ENCODE peak calls at places on chromosomes 12 and 14, in six cellular contexts. X is fibroblast of mammary gland, D is psoas muscle, U is GM20000, H is activated B cell treated with CpG ODN at 0.5 μM for 24 hours, F is lower leg skin. S is an unnamed sample.

GRCh38 chr12:32897276-32897615 is 669 bp upstream of the PKP2 start:
- DNase-seq in X (no peak), D (no peak), F (no peak), U (no peak), H (no peak), S (no peak)

GRCh38 chr14:64725360-64725815 is 21.2 kb downstream of the PLEKHG3 start:
- DNase-seq in H (no peak), X (no peak), U (no peak), D (peak), F (no peak), S (no peak)

GRCh38 chr12:79635676-79636075 is 55.1 kb downstream of the PAWR start:
- DNase-seq in U (no peak), H (no peak), D (no peak), X (peak), F (peak), S (no peak)

GRCh38 chr14:86462193-86462592 is 932.2 kb downstream of the FLRT2 start:
- DNase-seq in U (no peak), H (no peak), X (peak), F (no peak), D (no peak), S (peak)

GRCh38 chr12:112314981-112315380 is 67.2 kb downstream of the HECTD4 start:
- DNase-seq in X (no peak), U (no peak), H (no peak), F (no peak), D (no peak), S (no peak)

GRCh38 chr14:85342858-85343607 is 186.9 kb upstream of the FLRT2 start:
- DNase-seq in U (no peak), F (no peak), D (no peak), X (peak), H (no peak), S (no peak)

GRCh38 chr14:81476816-81477215 is 56.8 kb downstream of the SEL1L start:
- DNase-seq in D (no peak), U (no peak), F (no peak), H (no peak), X (no peak), S (no peak)

GRCh38 chr14:67510121-67510520 is 21.6 kb upstream of the TMEM229B start:
- DNase-seq in H (no peak), D (no peak), F (no peak), X (peak), U (no peak), S (no peak)

GRCh38 chr12:104510145-104510872 is 53.6 kb downstream of the CHST11 start:
- DNase-seq in D (no peak), X (no peak), F (no peak), H (no peak), U (no peak), S (no peak)

GRCh38 chr12:57621497-57622292 is 10.5 kb downstream of the ARHGEF25 start:
- DNase-seq in D (peak), F (no peak), H (peak), X (peak), U (peak), S (peak)

GRCh38 chr12:54285150-54286041 is 4.9 kb downstream of the HNRNPA1 start:
- DNase-seq in X (no peak), H (no peak), U (no peak), D (no peak), F (no peak), S (no peak)
- TF ChIP-seq CTCF in X (peak), H (no peak), U (no peak), D (peak), F (no peak), S (no peak)

DNA sequence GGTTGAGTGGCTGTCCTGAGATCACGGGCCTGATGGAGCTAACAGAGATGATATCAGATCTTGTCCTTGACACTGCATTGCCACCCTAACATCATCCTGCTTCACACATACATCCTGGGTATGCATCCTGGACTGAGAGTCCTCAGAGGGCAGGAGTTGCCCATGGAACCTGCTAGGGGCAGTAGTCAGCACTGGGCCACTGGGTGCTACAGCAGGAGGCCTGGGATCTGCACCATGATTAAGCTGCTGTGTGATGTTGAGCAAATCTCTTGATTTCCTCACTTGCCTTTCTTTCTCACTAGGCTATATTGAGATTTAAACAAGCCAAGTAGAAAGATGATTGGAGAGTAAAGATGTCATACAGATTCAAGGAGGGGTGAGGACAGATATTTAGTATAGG is 22.1 kb upstream of the EIF4B start:
- DNase-seq in X (no peak), D (no peak), F (no peak), U (no peak), H (no peak), S (peak)
- TF ChIP-seq CTCF in X (no peak), D (no peak), F (no peak), U (no peak), H (no peak), S (no peak)

GRCh38 chr12:12070674-12071661 is at the start of gene BCL2L14:
- DNase-seq in U (peak), X (no peak), H (no peak), D (no peak), F (no peak), S (peak)

GRCh38 chr12:12070149-12070548 is 590 bp upstream of the BCL2L14 start:
- DNase-seq in H (no peak), X (no peak), U (no peak), D (no peak), F (no peak), S (no peak)

GRCh38 chr12:12072064-12072760 is 1.5 kb downstream of the BCL2L14 start:
- DNase-seq in X (no peak), D (no peak), H (no peak), U (peak), F (no peak), S (peak)
- TF ChIP-seq CTCF in X (no peak), D (no peak), H (no peak), U (no peak), F (no peak), S (no peak)

GRCh38 chr12:116144384-116144783 is 133.1 kb downstream of the MED13L start:
- DNase-seq in H (no peak), D (no peak), X (no peak), U (no peak), F (no peak), S (no peak)

GRCh38 chr12:116141110-116141832 is 136.2 kb downstream of the MED13L start:
- DNase-seq in D (no peak), X (no peak), U (no peak), H (no peak), F (no peak), S (no peak)

GRCh38 chr12:116141833-116142162 is 135.7 kb downstream of the MED13L start:
- DNase-seq in U (no peak), D (no peak), H (no peak), F (no peak), X (no peak), S (no peak)

GRCh38 chr12:116143883-116144266 is 133.6 kb downstream of the MED13L start:
- DNase-seq in H (no peak), F (no peak), D (no peak), X (peak), U (no peak), S (no peak)

DNA sequence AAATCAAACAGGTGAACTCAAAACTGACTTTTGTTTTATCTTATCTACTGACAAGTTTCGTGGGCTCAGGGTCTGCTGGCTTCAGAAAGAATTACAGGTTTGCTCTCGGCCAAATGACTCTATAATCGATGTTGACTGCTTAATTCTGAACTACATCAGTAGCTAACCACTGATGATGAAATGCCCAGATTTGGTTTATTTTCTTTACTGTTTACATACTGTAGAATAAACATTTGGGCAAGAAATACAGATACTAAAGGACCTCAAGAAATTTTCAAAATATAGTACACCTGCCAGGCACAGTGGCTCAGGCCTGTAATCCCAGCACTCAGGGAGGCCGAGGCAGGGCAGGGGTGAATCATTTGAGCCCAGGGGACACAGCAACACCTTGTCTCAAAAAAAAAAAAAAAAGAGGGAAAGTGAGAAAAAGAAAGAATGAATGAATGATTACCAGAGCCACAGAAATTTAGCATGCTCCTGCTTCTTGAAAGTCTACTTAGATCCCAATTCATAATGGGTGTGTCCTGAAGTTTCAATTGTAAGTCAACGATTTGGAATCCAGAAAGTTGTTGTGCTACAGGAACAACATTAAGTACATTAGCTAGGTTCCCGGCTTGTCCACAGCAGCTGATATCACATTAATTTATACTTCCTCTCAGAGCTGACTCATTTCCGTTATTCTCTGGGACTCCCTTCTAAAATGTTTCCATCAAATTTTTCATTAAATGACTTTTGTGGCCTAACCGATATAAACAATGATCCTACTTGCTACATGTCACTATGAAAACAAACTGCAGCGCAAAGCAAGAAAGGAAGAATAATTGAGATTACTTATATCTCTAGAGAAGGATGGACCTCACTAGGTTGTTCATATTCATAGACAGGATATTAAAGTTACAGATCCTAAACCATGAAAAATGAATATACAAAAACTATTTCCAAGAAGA is 134.3 kb downstream of the MED13L start:
- DNase-seq in D (no peak), H (no peak), X (peak), U (peak), F (no peak), S (no peak)
- TF ChIP-seq CTCF in D (no peak), H (no peak), X (no peak), U (no peak), F (no peak), S (no peak)

DNA sequence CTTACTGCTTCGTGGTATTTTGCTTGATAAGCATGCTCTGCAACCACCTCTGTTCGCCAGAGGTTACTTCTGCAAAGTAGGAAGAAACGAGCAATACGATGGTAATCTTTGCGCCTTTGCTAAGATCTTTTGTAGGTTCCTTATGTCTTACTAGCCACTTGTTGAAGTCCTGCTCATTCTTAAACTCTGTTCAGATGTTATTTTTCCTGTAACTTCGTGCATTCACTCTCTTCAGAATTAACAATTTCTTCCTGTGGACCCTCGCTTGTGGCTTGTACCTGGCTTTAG is 786 bp upstream of the M6PR start:
- DNase-seq in X (no peak), H (no peak), F (no peak), U (no peak), D (no peak), S (no peak)
- TF ChIP-seq CTCF in X (no peak), H (no peak), F (no peak), U (no peak), D (no peak), S (no peak)

GRCh38 chr12:122501489-122501989 is 807 bp upstream of the ZCCHC8 start:
- DNase-seq in F (no peak), H (no peak), X (no peak), U (peak), D (no peak), S (no peak)

GRCh38 chr12:122499991-122500684 is 594 bp downstream of the ZCCHC8 start:
- DNase-seq in H (no peak), U (peak), D (peak), F (peak), X (peak), S (peak)

GRCh38 chr12:122503783-122504590 is 3.3 kb upstream of the ZCCHC8 start:
- DNase-seq in F (no peak), U (no peak), X (no peak), H (no peak), D (no peak), S (no peak)

GRCh38 chr12:122503147-122503751 is 2.5 kb upstream of the ZCCHC8 start:
- DNase-seq in U (no peak), X (no peak), F (no peak), D (no peak), H (no peak), S (no peak)

DNA sequence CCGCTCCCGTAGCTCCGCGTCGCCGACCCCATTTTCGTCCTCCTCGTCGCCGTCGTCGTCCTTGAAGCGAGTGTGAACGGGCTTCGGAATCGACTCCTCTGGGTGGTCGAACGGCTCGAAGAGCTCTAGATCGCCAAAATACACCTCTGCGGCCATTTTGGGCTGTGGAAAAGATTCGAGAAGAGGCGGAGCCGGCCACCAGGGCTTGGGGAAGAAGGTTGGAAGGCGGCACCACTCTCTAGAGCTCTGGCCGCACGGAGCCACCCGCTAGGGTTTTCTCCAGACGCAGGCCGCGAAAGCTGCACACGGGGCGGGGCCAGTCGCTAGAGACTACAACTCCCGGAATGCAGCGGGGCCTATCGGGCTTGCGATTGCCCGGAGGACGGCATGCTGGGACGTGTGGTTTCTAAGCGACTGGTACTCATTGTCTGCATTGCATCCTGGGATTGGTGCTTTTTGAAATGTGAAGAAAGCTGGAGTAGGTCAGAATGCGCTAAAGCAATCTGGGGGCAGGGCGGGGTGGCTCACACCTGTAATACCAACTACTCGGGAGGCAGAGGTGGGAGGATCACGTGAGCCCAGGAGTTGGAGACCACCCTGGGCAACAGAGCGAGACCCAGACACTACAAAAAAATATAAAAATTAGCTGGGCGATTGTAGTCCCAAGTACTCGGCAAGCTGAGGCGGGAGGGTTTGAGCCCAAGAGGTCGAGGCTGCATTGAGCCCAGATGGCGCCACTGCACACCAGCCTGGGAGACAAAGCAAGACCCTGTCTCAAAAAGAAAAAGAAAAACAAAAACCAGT is at the start of gene ZCCHC8:
- DNase-seq in U (peak), D (peak), H (peak), X (peak), F (peak), S (peak)
- TF ChIP-seq CTCF in U (no peak), D (no peak), H (no peak), X (no peak), F (no peak), S (no peak)

GRCh38 chr12:39675263-39675662 is 55.7 kb upstream of the ABCD2 start:
- DNase-seq in F (no peak), X (no peak), U (no peak), D (no peak), H (no peak), S (no peak)
- TF ChIP-seq CTCF in F (no peak), X (no peak), U (no peak), D (no peak), H (no peak), S (no peak)

DNA sequence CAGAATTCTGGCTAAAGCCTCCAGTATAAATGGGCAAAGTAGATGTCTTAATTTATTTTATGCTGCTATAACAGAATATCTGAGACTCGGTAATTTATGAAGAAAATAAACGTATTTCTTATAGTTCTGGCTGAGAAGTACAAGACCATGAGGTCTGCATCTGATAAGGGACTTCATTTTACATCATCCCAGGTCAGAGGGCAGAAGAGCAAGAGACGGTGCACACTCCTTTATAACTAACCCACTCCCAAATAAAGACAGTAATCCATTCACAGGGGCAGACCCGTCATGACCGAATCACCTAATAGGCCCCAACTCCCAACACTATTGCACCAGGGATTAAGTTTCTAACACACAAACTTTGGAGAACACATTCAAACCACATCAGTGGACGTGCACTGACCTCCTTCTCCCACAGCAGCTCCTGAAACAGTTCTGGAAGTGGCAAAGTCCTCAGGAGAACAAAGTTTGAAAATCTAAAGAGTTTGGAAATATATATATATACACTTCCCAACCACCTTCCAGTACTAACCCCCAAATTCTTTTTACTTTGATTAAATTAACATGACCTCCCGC is 116.5 kb downstream of the MED13L start:
- DNase-seq in U (no peak), H (no peak), F (no peak), X (no peak), D (no peak), S (no peak)
- TF ChIP-seq CTCF in U (no peak), H (no peak), F (no peak), X (no peak), D (no peak), S (no peak)

DNA sequence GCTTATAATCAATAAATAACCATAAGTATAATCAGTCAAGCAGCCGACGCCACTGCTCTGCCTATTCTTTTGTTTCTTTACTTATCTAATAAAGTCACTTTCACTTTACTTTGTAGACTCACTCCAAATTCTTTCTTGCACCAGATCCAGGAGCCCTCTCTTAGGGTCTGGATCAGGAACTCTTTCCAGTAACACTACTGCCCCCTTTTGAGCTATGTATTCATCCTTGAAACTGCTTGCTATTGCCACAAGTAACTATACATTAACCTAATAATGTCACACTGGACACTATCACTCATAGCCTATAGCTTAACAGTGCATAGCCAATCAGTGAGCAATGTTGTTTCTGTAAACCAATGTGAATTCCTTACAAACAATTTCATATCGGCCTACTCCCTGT is 2.8 kb upstream of the NID2 start:
- DNase-seq in F (no peak), D (no peak), H (no peak), U (no peak), X (peak), S (no peak)
- TF ChIP-seq CTCF in F (no peak), D (no peak), H (no peak), U (no peak), X (peak), S (no peak)

S was measured in Calu3.